ENCODE peak calls at places on chromosomes 13 and 19, in seven cellular contexts. One of them, this sample, is unnamed.

GRCh38 chr19:18768997-18769891 is 21.9 kb downstream of the COMP start:
- DNase-seq in stimulated activated CD4-positive, alpha-beta T cell treated with anti-CD3 and anti-CD28 coated beads, Interleukin-1b, Interleukin-23, amount 100 ng/mL, for 4 hours: no peak
- DNase-seq in C1 segment of cervical spinal cord: no peak
- DNase-seq in CD8-positive, alpha-beta T cell: no peak
- DNase-seq in NCI-H1105 treated with DMSO at 0.1 percent for 48 hours: no peak
- DNase-seq in dorsolateral prefrontal cortex: no peak
- DNase-seq in H54: no peak
- DNase-seq in this sample: no peak

GRCh38 chr19:18023596-18024212 is 15.7 kb downstream of the ARRDC2 start:
- DNase-seq in NCI-H1105 treated with DMSO at 0.1 percent for 48 hours: no peak
- DNase-seq in stimulated activated CD4-positive, alpha-beta T cell treated with anti-CD3 and anti-CD28 coated beads, Interleukin-1b, Interleukin-23, amount 100 ng/mL, for 4 hours: no peak
- DNase-seq in CD8-positive, alpha-beta T cell: peak; percentile 48
- DNase-seq in C1 segment of cervical spinal cord: peak; percentile 71
- DNase-seq in dorsolateral prefrontal cortex: peak; percentile 65
- DNase-seq in H54: no peak
- DNase-seq in this sample: peak; percentile 44

GRCh38 chr19:3041302-3041701 is 12.2 kb upstream of the TLE2 start:
- DNase-seq in stimulated activated CD4-positive, alpha-beta T cell treated with anti-CD3 and anti-CD28 coated beads, Interleukin-1b, Interleukin-23, amount 100 ng/mL, for 4 hours: no peak
- DNase-seq in C1 segment of cervical spinal cord: no peak
- DNase-seq in H54: no peak
- DNase-seq in CD8-positive, alpha-beta T cell: no peak
- DNase-seq in dorsolateral prefrontal cortex: no peak
- DNase-seq in NCI-H1105 treated with DMSO at 0.1 percent for 48 hours: no peak
- DNase-seq in this sample: no peak

GRCh38 chr19:1855040-1855827 is 7.0 kb upstream of the REXO1 start:
- DNase-seq in dorsolateral prefrontal cortex: peak; percentile 81
- DNase-seq in stimulated activated CD4-positive, alpha-beta T cell treated with anti-CD3 and anti-CD28 coated beads, Interleukin-1b, Interleukin-23, amount 100 ng/mL, for 4 hours: peak; percentile 60
- DNase-seq in H54: peak; percentile 99
- DNase-seq in NCI-H1105 treated with DMSO at 0.1 percent for 48 hours: no peak
- DNase-seq in CD8-positive, alpha-beta T cell: peak; percentile 76
- DNase-seq in C1 segment of cervical spinal cord: peak; percentile 81
- DNase-seq in this sample: peak; percentile 68

GRCh38 chr19:48442116-48443035 is 3.4 kb upstream of the GRWD1 start:
- DNase-seq in NCI-H1105 treated with DMSO at 0.1 percent for 48 hours: no peak
- DNase-seq in dorsolateral prefrontal cortex: no peak
- DNase-seq in H54: no peak
- DNase-seq in stimulated activated CD4-positive, alpha-beta T cell treated with anti-CD3 and anti-CD28 coated beads, Interleukin-1b, Interleukin-23, amount 100 ng/mL, for 4 hours: no peak
- DNase-seq in CD8-positive, alpha-beta T cell: no peak
- DNase-seq in C1 segment of cervical spinal cord: no peak
- DNase-seq in this sample: no peak

GRCh38 chr13:99690426-99691189 is 189.3 kb downstream of the TM9SF2 start:
- DNase-seq in H54: no peak
- DNase-seq in NCI-H1105 treated with DMSO at 0.1 percent for 48 hours: no peak
- DNase-seq in CD8-positive, alpha-beta T cell: no peak
- DNase-seq in stimulated activated CD4-positive, alpha-beta T cell treated with anti-CD3 and anti-CD28 coated beads, Interleukin-1b, Interleukin-23, amount 100 ng/mL, for 4 hours: no peak
- DNase-seq in C1 segment of cervical spinal cord: no peak
- DNase-seq in dorsolateral prefrontal cortex: no peak
- DNase-seq in this sample: no peak

GRCh38 chr13:113399755-113400149 is 35.8 kb upstream of the GRTP1 start:
- DNase-seq in H54: no peak
- DNase-seq in stimulated activated CD4-positive, alpha-beta T cell treated with anti-CD3 and anti-CD28 coated beads, Interleukin-1b, Interleukin-23, amount 100 ng/mL, for 4 hours: no peak
- DNase-seq in dorsolateral prefrontal cortex: peak; percentile 39
- DNase-seq in NCI-H1105 treated with DMSO at 0.1 percent for 48 hours: no peak
- DNase-seq in CD8-positive, alpha-beta T cell: no peak
- DNase-seq in C1 segment of cervical spinal cord: no peak
- DNase-seq in this sample: no peak

GRCh38 chr13:39490136-39490535 is 112.9 kb downstream of the LHFPL6 start:
- DNase-seq in CD8-positive, alpha-beta T cell: no peak
- DNase-seq in C1 segment of cervical spinal cord: no peak
- DNase-seq in NCI-H1105 treated with DMSO at 0.1 percent for 48 hours: no peak
- DNase-seq in dorsolateral prefrontal cortex: no peak
- DNase-seq in H54: no peak
- DNase-seq in stimulated activated CD4-positive, alpha-beta T cell treated with anti-CD3 and anti-CD28 coated beads, Interleukin-1b, Interleukin-23, amount 100 ng/mL, for 4 hours: no peak
- DNase-seq in this sample: no peak

GRCh38 chr13:50388481-50388880 is 373.2 kb downstream of the KCNRG start:
- DNase-seq in stimulated activated CD4-positive, alpha-beta T cell treated with anti-CD3 and anti-CD28 coated beads, Interleukin-1b, Interleukin-23, amount 100 ng/mL, for 4 hours: no peak
- DNase-seq in H54: no peak
- DNase-seq in NCI-H1105 treated with DMSO at 0.1 percent for 48 hours: no peak
- DNase-seq in C1 segment of cervical spinal cord: no peak
- DNase-seq in CD8-positive, alpha-beta T cell: no peak
- DNase-seq in dorsolateral prefrontal cortex: no peak
- DNase-seq in this sample: no peak

GRCh38 chr19:29668746-29669609 is 3.7 kb downstream of the PLEKHF1 start:
- DNase-seq in dorsolateral prefrontal cortex: no peak
- DNase-seq in CD8-positive, alpha-beta T cell: no peak
- DNase-seq in H54: no peak
- DNase-seq in C1 segment of cervical spinal cord: no peak
- DNase-seq in NCI-H1105 treated with DMSO at 0.1 percent for 48 hours: no peak
- DNase-seq in stimulated activated CD4-positive, alpha-beta T cell treated with anti-CD3 and anti-CD28 coated beads, Interleukin-1b, Interleukin-23, amount 100 ng/mL, for 4 hours: no peak
- DNase-seq in this sample: no peak

GRCh38 chr19:29671393-29672076 is 6.3 kb downstream of the PLEKHF1 start:
- DNase-seq in NCI-H1105 treated with DMSO at 0.1 percent for 48 hours: peak; percentile 10
- DNase-seq in dorsolateral prefrontal cortex: no peak
- DNase-seq in C1 segment of cervical spinal cord: no peak
- DNase-seq in stimulated activated CD4-positive, alpha-beta T cell treated with anti-CD3 and anti-CD28 coated beads, Interleukin-1b, Interleukin-23, amount 100 ng/mL, for 4 hours: peak; percentile 64
- DNase-seq in H54: no peak
- DNase-seq in CD8-positive, alpha-beta T cell: peak; percentile 81
- DNase-seq in this sample: no peak

GRCh38 chr13:26721251-26721939 is 39.2 kb downstream of the GPR12 start:
- DNase-seq in CD8-positive, alpha-beta T cell: peak; percentile 9
- DNase-seq in H54: no peak
- DNase-seq in stimulated activated CD4-positive, alpha-beta T cell treated with anti-CD3 and anti-CD28 coated beads, Interleukin-1b, Interleukin-23, amount 100 ng/mL, for 4 hours: peak; percentile 11
- DNase-seq in C1 segment of cervical spinal cord: no peak
- DNase-seq in dorsolateral prefrontal cortex: peak; percentile 54
- DNase-seq in NCI-H1105 treated with DMSO at 0.1 percent for 48 hours: no peak
- DNase-seq in this sample: no peak

GRCh38 chr13:40193290-40194203 is 472.9 kb downstream of the FOXO1 start:
- DNase-seq in C1 segment of cervical spinal cord: peak; percentile 72
- DNase-seq in dorsolateral prefrontal cortex: no peak
- DNase-seq in H54: no peak
- DNase-seq in CD8-positive, alpha-beta T cell: no peak
- DNase-seq in stimulated activated CD4-positive, alpha-beta T cell treated with anti-CD3 and anti-CD28 coated beads, Interleukin-1b, Interleukin-23, amount 100 ng/mL, for 4 hours: no peak
- DNase-seq in NCI-H1105 treated with DMSO at 0.1 percent for 48 hours: no peak
- DNase-seq in this sample: peak; percentile 22

GRCh38 chr13:25846227-25846984 is 205.4 kb downstream of the SHISA2 start:
- DNase-seq in stimulated activated CD4-positive, alpha-beta T cell treated with anti-CD3 and anti-CD28 coated beads, Interleukin-1b, Interleukin-23, amount 100 ng/mL, for 4 hours: no peak
- DNase-seq in C1 segment of cervical spinal cord: no peak
- DNase-seq in CD8-positive, alpha-beta T cell: no peak
- DNase-seq in H54: no peak
- DNase-seq in NCI-H1105 treated with DMSO at 0.1 percent for 48 hours: no peak
- DNase-seq in dorsolateral prefrontal cortex: no peak
- DNase-seq in this sample: no peak

GRCh38 chr19:48842744-48843162 is 6.5 kb upstream of the HSD17B14 start:
- DNase-seq in H54: no peak
- DNase-seq in CD8-positive, alpha-beta T cell: peak; percentile 34
- DNase-seq in dorsolateral prefrontal cortex: no peak
- DNase-seq in stimulated activated CD4-positive, alpha-beta T cell treated with anti-CD3 and anti-CD28 coated beads, Interleukin-1b, Interleukin-23, amount 100 ng/mL, for 4 hours: no peak
- DNase-seq in NCI-H1105 treated with DMSO at 0.1 percent for 48 hours: peak; percentile 55
- DNase-seq in C1 segment of cervical spinal cord: peak; percentile 9
- DNase-seq in this sample: no peak

This sample was measured in amygdala.